ENCODE peak calls at places on chromosomes 13 and 19, in five cellular contexts. O is M059J; I is T-helper 1 cell; R is SW480; E is CD4-positive, CD25-positive, alpha-beta regulatory T cell. G is an unnamed sample.
A peak's percentile ranks its signal among the peaks of the same experiment; 100 is the strongest.

GRCh38 chr19:29483641-29483920 is 42.2 kb upstream of the VSTM2B start:
- DNase-seq in O (no peak), I (no peak), R (no peak), E (no peak), G (no peak)

GRCh38 chr19:7679017-7679720 is 1.5 kb upstream of the TRAPPC5 start:
- DNase-seq in O (peak; percentile 18), I (peak; percentile 57), R (peak; percentile 61), E (peak; percentile 82), G (peak; percentile 36)

GRCh38 chr13:34657716-34658115 is 284.4 kb upstream of the NBEA start:
- DNase-seq in O (peak; percentile 88), I (no peak), R (peak; percentile 20), E (no peak), G (no peak)

GRCh38 chr13:51834581-51835158 is 10.3 kb downstream of the TMEM272 start:
- DNase-seq in O (no peak), I (no peak), R (no peak), E (no peak), G (no peak)

GRCh38 chr13:51781246-51782022 is 22.5 kb downstream of the DHRS12 start:
- DNase-seq in O (peak; percentile 39), I (no peak), R (peak; percentile 31), E (no peak), G (no peak)

GRCh38 chr19:51034704-51035103 is at the start of gene KLK12:
- DNase-seq in O (no peak), I (no peak), R (no peak), E (no peak), G (no peak)

GRCh38 chr13:109818891-109819290 is 32.5 kb upstream of the IRS2 start:
- DNase-seq in O (no peak), I (no peak), R (no peak), E (no peak), G (no peak)

GRCh38 chr13:87089391-87089790 is 581.8 kb upstream of the SLITRK5 start:
- DNase-seq in O (peak; percentile 55), I (no peak), R (no peak), E (no peak), G (no peak)

GRCh38 chr13:40897058-40897457 is 107.6 kb downstream of the SLC25A15 start:
- DNase-seq in O (no peak), I (no peak), R (no peak), E (no peak), G (no peak)

GRCh38 chr19:12244370-12244769 is 50.3 kb downstream of the ZNF44 start:
- DNase-seq in O (no peak), I (no peak), R (no peak), E (no peak), G (peak; percentile 21)

GRCh38 chr13:113448885-113449692 is 4.2 kb downstream of the ADPRHL1 start:
- DNase-seq in O (no peak), I (no peak), R (peak; percentile 97), E (peak; percentile 69), G (peak; percentile 91)

GRCh38 chr19:57441979-57442752 is 7.0 kb downstream of the ZNF749 start:
- DNase-seq in O (no peak), I (no peak), R (no peak), E (no peak), G (no peak)

GRCh38 chr19:31626941-31627340 is 277.7 kb upstream of the TSHZ3 start:
- DNase-seq in O (no peak), I (no peak), R (no peak), E (no peak), G (no peak)